ENCODE peak calls at places on chromosomes 1 and 21, in nine cellular contexts. W is ovary, Z is heart right ventricle, C is colonic mucosa, Q is upper lobe of right lung, A is transverse colon, H is GM06990, L is brain microvascular endothelial cell, T is neuronal stem cell. B is an unnamed sample.

GRCh38 chr1:55580845-55581332 is 365.7 kb upstream of the USP24 start:
- DNase-seq in W (peak; percentile 44), Z (no peak), C (no peak), Q (no peak), A (no peak), H (no peak), L (peak; percentile 53), T (no peak), B (peak; percentile 81)

GRCh38 chr1:11563560-11564069 is 84.7 kb downstream of the DISP3 start:
- DNase-seq in W (no peak), Z (no peak), C (no peak), Q (no peak), A (no peak), H (no peak), L (no peak), T (peak; percentile 29), B (peak; percentile 24)

GRCh38 chr1:227544677-227545076 is 18.7 kb upstream of the ZNF678 start:
- DNase-seq in W (no peak), Z (peak; percentile 8), C (no peak), Q (no peak), A (no peak), H (no peak), L (no peak), T (no peak), B (no peak)

GRCh38 chr1:42279055-42279454 is 56.0 kb downstream of the FOXJ3 start:
- DNase-seq in W (no peak), Z (no peak), C (no peak), Q (no peak), A (no peak), H (no peak), L (no peak), T (no peak), B (no peak)

GRCh38 chr1:44409019-44409602 is 4.1 kb downstream of the RNF220 start:
- DNase-seq in W (no peak), Z (no peak), C (no peak), Q (no peak), A (no peak), H (no peak), L (no peak), T (no peak), B (peak; percentile 26)

GRCh38 chr1:115052454-115053083 is 22.9 kb downstream of the TSHB start:
- DNase-seq in W (no peak), Z (no peak), C (peak; percentile 63), Q (no peak), A (peak; percentile 63), H (no peak), L (peak; percentile 60), T (peak; percentile 30), B (peak; percentile 76)

GRCh38 chr1:208524376-208524775 is 280.2 kb upstream of the PLXNA2 start:
- DNase-seq in W (no peak), Z (no peak), C (no peak), Q (no peak), A (no peak), H (no peak), L (no peak), T (no peak), B (no peak)

GRCh38 chr1:168210312-168210711 is 15.5 kb upstream of the SFT2D2 start:
- DNase-seq in W (no peak), Z (no peak), C (peak; percentile 61), Q (no peak), A (no peak), H (no peak), L (no peak), T (no peak), B (no peak)

GRCh38 chr1:36304970-36305914 is 926 bp upstream of the SH3D21 start:
- DNase-seq in W (no peak), Z (no peak), C (peak; percentile 27), Q (peak; percentile 51), A (peak; percentile 40), H (no peak), L (no peak), T (no peak), B (no peak)

GRCh38 chr1:187474266-187474665 is 645.5 kb downstream of the PLA2G4A start:
- DNase-seq in W (no peak), Z (no peak), C (no peak), Q (no peak), A (no peak), H (no peak), L (peak; percentile 12), T (no peak), B (peak; percentile 69)

GRCh38 chr21:34693192-34693810 is 24.5 kb downstream of the CLIC6 start:
- DNase-seq in W (peak; percentile 18), Z (no peak), C (peak; percentile 72), Q (no peak), A (peak; percentile 44), H (peak; percentile 35), L (peak; percentile 50), T (peak; percentile 45), B (peak; percentile 91)

DNA sequence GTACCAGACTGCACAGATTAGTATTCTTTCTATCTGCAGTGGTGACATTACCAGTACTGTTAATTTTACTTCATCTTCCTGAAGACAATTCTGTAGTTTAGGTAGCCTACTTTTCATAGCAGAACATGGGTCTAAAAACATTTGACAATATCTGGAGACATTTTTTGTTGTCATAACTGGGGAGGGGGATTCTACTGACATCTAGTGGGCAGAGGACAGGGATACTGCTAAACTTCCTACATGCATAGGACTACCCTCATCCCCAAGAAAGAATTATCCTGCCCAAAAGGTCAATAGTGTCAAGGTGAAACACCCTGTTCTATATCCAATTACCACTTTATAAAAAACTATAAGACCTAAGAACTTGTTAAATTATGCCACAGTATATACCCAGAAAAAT is 3.4 kb upstream of the ARHGAP29 start:
- DNase-seq in W (no peak), Z (no peak), C (no peak), Q (no peak), A (no peak), H (no peak), L (no peak), T (peak; percentile 31), B (no peak)
- H3K27me3 ChIP-seq in W (no peaks in the 10 kb centered on the region), Z (no peaks in the 10 kb centered on the region), C (peaks cover 20% of the 10 kb centered on the region), Q (no peaks in the 10 kb centered on the region), A (peaks cover 95% of the 10 kb centered on the region), H (peaks cover 3% of the 10 kb centered on the region), L (no peaks in the 10 kb centered on the region), T (peaks cover 1% of the 10 kb centered on the region), B (no peaks in the 10 kb centered on the region)

GRCh38 chr21:33022489-33022827 is 3.3 kb upstream of the OLIG2 start:
- DNase-seq in W (no peak), Z (no peak), C (no peak), Q (no peak), A (no peak), H (no peak), L (no peak), T (no peak), B (no peak)

GRCh38 chr21:33021667-33022066 is 4.1 kb upstream of the OLIG2 start:
- DNase-seq in W (no peak), Z (no peak), C (no peak), Q (no peak), A (no peak), H (no peak), L (no peak), T (no peak), B (no peak)

GRCh38 chr21:33023574-33024277 is 2.0 kb upstream of the OLIG2 start:
- DNase-seq in W (no peak), Z (no peak), C (no peak), Q (no peak), A (no peak), H (no peak), L (no peak), T (no peak), B (no peak)

GRCh38 chr21:33024278-33025103 is 1.2 kb upstream of the OLIG2 start:
- DNase-seq in W (no peak), Z (no peak), C (no peak), Q (no peak), A (no peak), H (no peak), L (no peak), T (no peak), B (no peak)

DNA sequence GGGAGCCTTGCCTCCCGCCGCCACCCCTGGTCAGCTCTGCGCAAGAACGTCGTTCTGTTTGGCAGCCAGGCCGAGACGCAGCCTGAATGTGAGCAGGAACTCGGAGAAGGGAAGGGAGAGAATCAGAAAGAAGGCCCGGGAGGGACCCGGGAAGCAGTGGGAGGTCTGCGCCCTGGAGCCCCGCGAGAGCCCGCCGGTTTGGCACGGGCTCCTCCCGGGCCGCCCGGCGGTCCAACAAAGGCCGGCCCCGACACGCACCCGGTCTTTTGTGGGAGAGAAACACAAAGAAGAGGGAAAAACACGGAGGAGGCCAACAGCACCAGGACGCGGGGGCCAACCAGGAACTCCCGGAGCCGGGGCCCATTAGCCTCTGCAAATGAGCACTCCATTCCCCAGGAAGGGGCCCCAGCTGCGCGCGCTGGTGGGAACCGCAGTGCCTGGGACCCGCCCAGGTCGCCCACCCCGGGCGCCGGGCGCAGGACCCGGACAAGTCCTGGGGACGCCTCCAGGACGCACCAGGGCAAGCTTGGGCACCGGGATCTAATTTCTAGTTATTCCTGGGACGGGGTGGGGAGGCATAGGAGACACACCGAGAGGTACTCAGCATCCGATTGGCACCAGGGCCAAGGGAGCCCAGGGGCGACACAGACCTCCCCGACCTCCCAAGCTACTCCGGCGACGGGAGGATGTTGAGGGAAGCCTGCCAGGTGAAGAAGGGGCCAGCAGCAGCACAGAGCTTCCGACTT is 2.7 kb upstream of the OLIG2 start:
- DNase-seq in W (no peak), Z (no peak), C (no peak), Q (no peak), A (no peak), H (no peak), L (no peak), T (no peak), B (no peak)
- H3K27me3 ChIP-seq in W (peaks cover 2% of the 10 kb centered on the region), Z (peaks cover 100% of the 10 kb centered on the region), C (peaks cover 94% of the 10 kb centered on the region), Q (peaks cover 95% of the 10 kb centered on the region), A (peaks cover 100% of the 10 kb centered on the region), H (peaks cover 4% of the 10 kb centered on the region), L (peaks cover 97% of the 10 kb centered on the region), T (peaks cover 64% of the 10 kb centered on the region), B (peaks cover 85% of the 10 kb centered on the region)

GRCh38 chr1:200037904-200038644 is 10.6 kb downstream of the NR5A2 start:
- DNase-seq in W (no peak), Z (no peak), C (no peak), Q (no peak), A (no peak), H (no peak), L (no peak), T (peak; percentile 15), B (no peak)
- H3K27me3 ChIP-seq in W (no peaks in the 10 kb centered on the region), Z (peaks cover 100% of the 10 kb centered on the region), C (peaks cover 12% of the 10 kb centered on the region), Q (peaks cover 96% of the 10 kb centered on the region), A (peaks cover 100% of the 10 kb centered on the region), H (peaks cover 11% of the 10 kb centered on the region), L (peaks cover 94% of the 10 kb centered on the region), T (peaks cover 57% of the 10 kb centered on the region), B (peaks cover 91% of the 10 kb centered on the region)

DNA sequence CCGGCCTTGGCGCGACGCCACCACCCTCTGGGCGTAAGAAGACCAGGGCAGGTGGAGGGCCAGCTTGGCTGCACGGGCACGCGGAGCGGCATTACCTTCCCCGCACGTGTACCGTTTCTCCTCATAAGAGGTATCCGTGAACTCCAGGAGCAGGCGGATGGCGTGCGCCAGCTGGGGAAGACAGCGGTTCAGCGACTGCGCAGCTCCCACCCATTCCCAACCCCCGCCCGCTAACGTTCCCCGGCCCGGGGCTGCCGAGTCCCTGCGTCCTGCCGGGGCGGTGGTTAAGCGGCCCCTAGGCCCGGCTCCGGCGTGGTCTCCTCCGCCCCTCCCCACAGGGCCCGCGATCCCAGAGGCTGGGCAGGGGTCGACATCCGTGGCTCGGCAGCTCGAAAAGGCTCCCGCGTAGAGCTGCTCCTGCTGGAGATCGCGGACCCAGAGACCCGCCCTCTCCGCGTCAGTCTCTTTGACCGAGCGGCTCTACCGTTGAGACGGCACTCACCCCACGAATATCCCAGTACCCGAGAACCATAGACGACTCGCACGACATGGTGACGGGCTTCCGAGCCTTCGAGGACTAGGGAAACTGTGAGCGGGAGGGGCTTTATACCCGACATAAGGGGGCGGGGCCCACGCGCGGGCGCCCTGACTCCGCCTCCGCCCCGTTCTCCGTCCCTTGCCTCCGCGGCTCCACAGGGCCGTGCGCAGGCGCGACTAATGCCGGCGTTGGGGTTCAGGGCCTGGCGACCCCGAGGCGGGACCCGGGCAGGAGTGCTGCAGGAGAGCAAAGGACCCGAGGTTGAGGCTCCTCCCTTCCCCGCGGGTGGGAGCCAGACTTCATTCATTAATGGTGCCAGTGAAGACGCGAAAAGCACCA is 862 bp downstream of the GSTM3 start:
- DNase-seq in W (peak; percentile 86), Z (peak; percentile 86), C (peak; percentile 83), Q (peak; percentile 88), A (peak; percentile 85), H (peak; percentile 33), L (peak; percentile 65), T (peak; percentile 84), B (peak; percentile 92)
- H3K27me3 ChIP-seq in W (no peaks in the 10 kb centered on the region), Z (no peaks in the 10 kb centered on the region), C (no peaks in the 10 kb centered on the region), Q (no peaks in the 10 kb centered on the region), A (no peaks in the 10 kb centered on the region), H (peaks cover 6% of the 10 kb centered on the region), L (no peaks in the 10 kb centered on the region), T (no peaks in the 10 kb centered on the region), B (peaks cover 12% of the 10 kb centered on the region)